ENCODE peak calls at places on chromosomes 2 and 18, in five cellular contexts. T is AG10803, C is dorsolateral prefrontal cortex, V is upper lobe of right lung, U is HL-60. N is an unnamed sample.

GRCh38 chr2:110943070-110943634 is 177.6 kb upstream of the BCL2L11 start:
- DNase-seq in U (no peak), T (no peak), V (no peak), C (no peak), N (no peak)

GRCh38 chr2:187078297-187078696 is 229.3 kb upstream of the ZSWIM2 start:
- DNase-seq in C (no peak), V (no peak), T (peak; percentile 22), U (no peak), N (peak; percentile 41)

GRCh38 chr2:26562811-26563645 is 78.1 kb downstream of the CIB4 start:
- DNase-seq in T (no peak), V (peak; percentile 65), C (peak; percentile 20), U (no peak), N (peak; percentile 61)

GRCh38 chr2:163812926-163813520 is 77.2 kb upstream of the FIGN start:
- DNase-seq in U (no peak), V (no peak), T (no peak), C (no peak), N (peak; percentile 18)

GRCh38 chr2:211397764-211398163 is 841.4 kb downstream of the CPS1 start:
- DNase-seq in U (no peak), T (no peak), C (no peak), V (no peak), N (no peak)

GRCh38 chr2:133970641-133971040 is 283.2 kb upstream of the MGAT5 start:
- DNase-seq in V (no peak), U (no peak), C (no peak), T (no peak), N (no peak)

GRCh38 chr2:231523451-231524266 is 6.6 kb downstream of the NMUR1 start:
- DNase-seq in U (no peak), T (no peak), V (peak; percentile 54), C (no peak), N (no peak)

GRCh38 chr2:241035142-241035817 is 36.9 kb downstream of the SNED1 start:
- DNase-seq in T (no peak), C (peak; percentile 27), U (no peak), V (no peak), N (no peak)

GRCh38 chr2:157336137-157336721 is 10.6 kb upstream of the ERMN start:
- DNase-seq in C (peak; percentile 15), T (peak; percentile 38), U (peak; percentile 25), V (no peak), N (peak; percentile 25)

GRCh38 chr18:74373428-74373827 is 57.8 kb downstream of the C18orf63 start:
- DNase-seq in C (no peak), U (no peak), T (no peak), V (no peak), N (no peak)

GRCh38 chr18:68494802-68495560 is 219.9 kb downstream of the TMX3 start:
- DNase-seq in U (no peak), C (no peak), T (peak; percentile 96), V (no peak), N (peak; percentile 91)

GRCh38 chr2:176297737-176298136 is 28.5 kb downstream of the MTX2 start:
- DNase-seq in C (no peak), U (no peak), V (no peak), T (no peak), N (no peak)

GRCh38 chr2:36695746-36696415 is 626 bp upstream of the VIT start:
- DNase-seq in T (peak; percentile 78), U (peak; percentile 67), V (no peak), C (no peak), N (peak; percentile 56)

GRCh38 chr2:140597836-140598235 is 1533.0 kb downstream of the LRP1B start:
- DNase-seq in T (no peak), V (no peak), U (no peak), C (no peak), N (no peak)

GRCh38 chr2:121479882-121480522 is 50.7 kb upstream of the RNU4ATAC start:
- DNase-seq in V (no peak), T (peak; percentile 86), C (peak; percentile 71), U (no peak), N (peak; percentile 46)

GRCh38 chr2:54424555-54425163 is 31.5 kb upstream of the SPTBN1 start:
- DNase-seq in C (no peak), T (no peak), V (no peak), U (no peak), N (no peak)

GRCh38 chr2:222483513-222484039 is 59.2 kb downstream of the SGPP2 start:
- DNase-seq in C (peak; percentile 51), U (peak; percentile 20), T (no peak), V (no peak), N (no peak)

GRCh38 chr18:46764586-46764985 is 7.7 kb upstream of the ST8SIA5 start:
- DNase-seq in T (no peak), U (no peak), V (no peak), C (peak; percentile 52), N (no peak)

GRCh38 chr2:9027884-9028283 is 24.4 kb upstream of the MBOAT2 start:
- DNase-seq in V (no peak), U (no peak), T (no peak), C (no peak), N (no peak)

GRCh38 chr2:112910219-112910618 is 746 bp upstream of the IL37 start:
- DNase-seq in V (no peak), T (no peak), C (no peak), U (no peak), N (no peak)

DNA sequence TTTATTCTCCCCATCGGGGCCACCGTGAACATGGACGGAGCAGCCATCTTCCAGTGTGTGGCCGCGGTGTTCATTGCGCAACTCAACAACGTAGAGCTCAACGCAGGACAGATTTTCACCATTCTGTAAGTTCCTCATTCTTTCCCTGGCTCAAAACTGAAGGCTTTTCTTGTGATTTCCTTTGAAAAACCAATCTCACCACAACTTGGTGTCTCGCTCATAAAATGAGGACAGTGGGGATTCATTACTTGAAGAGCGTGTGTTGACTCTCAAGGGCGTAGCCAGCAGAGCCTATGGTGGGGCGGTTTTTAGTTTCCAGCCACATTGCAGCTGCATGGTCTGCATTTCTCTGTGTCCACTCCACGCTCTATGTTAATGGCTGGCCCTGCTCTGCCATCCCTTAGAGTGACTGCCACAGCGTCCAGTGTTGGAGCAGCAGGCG is 29.0 kb downstream of the SLC1A4 start:
- DNase-seq in C (no peak), V (peak; percentile 78), U (peak; percentile 92), T (no peak), N (no peak)
- H3K4me3 ChIP-seq in C (no peak overlapping the region), V (no peak overlapping the region), U (no peak overlapping the region), T (no peak overlapping the region), N (no peak overlapping the region)

GRCh38 chr2:18926633-18927524 is 337.5 kb upstream of the NT5C1B start:
- DNase-seq in U (no peak), C (no peak), T (peak; percentile 29), V (no peak), N (no peak)

GRCh38 chr2:18934886-18935285 is 345.5 kb upstream of the NT5C1B start:
- DNase-seq in V (no peak), U (no peak), C (no peak), T (no peak), N (no peak)

GRCh38 chr2:18930977-18931376 is 341.6 kb upstream of the NT5C1B start:
- DNase-seq in T (no peak), U (no peak), V (no peak), C (no peak), N (peak; percentile 45)

GRCh38 chr2:18927525-18928232 is 338.3 kb upstream of the NT5C1B start:
- DNase-seq in C (no peak), U (no peak), T (peak; percentile 30), V (no peak), N (no peak)

DNA sequence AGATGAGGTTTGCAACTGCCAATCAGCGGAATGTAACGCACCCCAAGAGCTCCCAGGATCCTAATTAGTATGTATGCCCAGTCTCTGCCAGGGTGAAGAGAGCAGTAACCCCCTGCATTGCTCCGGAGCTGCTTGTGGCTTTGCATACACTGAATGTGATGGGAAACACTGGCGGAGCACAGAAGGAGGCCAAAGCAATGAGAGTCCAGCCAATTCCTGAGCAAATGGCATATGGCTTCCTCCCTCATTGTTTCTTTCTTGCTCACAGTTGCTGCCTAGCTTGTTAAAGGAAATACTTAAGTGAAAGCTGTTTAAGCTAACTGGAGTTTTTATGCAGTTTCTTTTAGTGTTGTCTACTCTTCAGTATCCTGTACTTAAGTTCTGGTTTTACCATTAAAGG is 343.5 kb upstream of the NT5C1B start:
- DNase-seq in C (peak; percentile 45), U (no peak), T (peak; percentile 37), V (no peak), N (peak; percentile 62)
- TF ChIP-seq CTCF in C (no peak), U (no peak), T (no peak), V (no peak), N (no peak)

DNA sequence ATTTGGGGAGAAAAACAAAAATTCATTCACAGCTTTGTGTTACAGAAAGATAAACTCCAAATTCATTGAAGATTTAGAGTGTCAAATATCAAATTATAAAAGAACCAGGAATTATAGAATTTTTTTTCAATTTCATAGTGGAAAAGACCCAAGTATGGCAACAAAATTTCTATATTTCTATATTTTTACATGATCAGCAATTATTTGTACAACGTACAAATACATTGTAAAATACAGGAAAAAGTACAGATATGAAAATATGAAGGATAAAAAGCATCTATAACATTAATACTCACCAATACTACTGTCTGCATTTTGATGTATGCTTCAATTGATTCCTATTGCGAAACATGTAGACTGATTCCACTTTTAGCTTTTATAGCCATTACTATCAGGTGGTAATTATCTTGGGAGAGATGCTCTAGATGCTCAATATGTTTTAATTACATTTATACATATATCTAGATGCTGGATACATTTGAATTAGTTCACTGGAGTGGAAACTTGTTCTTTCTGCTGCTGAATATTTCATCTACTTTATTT is 4.0 kb downstream of the SH3YL1 start:
- DNase-seq in V (no peak), C (no peak), T (no peak), U (no peak), N (no peak)
- H3K4me3 ChIP-seq in V (no peak overlapping the region), C (no peak overlapping the region), T (no peak overlapping the region), U (no peak overlapping the region), N (no peak overlapping the region)

DNA sequence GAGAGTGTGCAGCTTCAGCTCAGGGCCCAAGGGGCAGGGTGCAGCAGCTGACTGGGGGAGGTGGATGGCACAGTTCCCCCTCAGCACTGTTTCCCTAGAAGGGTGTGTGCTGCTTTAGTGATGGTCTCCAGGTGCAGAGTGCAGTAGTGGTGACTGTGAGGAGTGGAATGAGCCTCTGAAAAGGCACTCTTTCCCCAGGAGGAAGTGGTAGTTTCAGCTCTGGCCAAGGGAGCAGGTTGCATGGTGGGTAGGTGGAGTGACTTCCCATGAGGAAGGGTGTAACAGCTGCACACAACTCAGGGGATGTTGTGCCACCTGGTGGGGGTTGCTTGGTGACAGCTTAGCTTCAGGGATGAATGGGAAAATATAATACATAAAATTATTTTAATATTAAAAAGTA is 251.5 kb upstream of the NXPH2 start:
- DNase-seq in C (no peak), U (peak; percentile 40), V (no peak), T (no peak), N (peak; percentile 17)
- TF ChIP-seq CTCF in C (no peak), U (no peak), V (no peak), T (no peak), N (peak; percentile 35)

GRCh38 chr2:144453039-144453336 is 66.9 kb downstream of the ZEB2 start:
- DNase-seq in C (no peak), V (no peak), U (no peak), T (peak; percentile 48), N (peak; percentile 58)

GRCh38 chr2:144453486-144454158 is 66.3 kb downstream of the ZEB2 start:
- DNase-seq in U (no peak), V (no peak), T (peak; percentile 60), C (no peak), N (no peak)

GRCh38 chr2:144456680-144457079 is 63.2 kb downstream of the ZEB2 start:
- DNase-seq in T (peak; percentile 93), V (no peak), U (peak; percentile 64), C (no peak), N (peak; percentile 73)

GRCh38 chr2:144455979-144456378 is 63.9 kb downstream of the ZEB2 start:
- DNase-seq in V (no peak), U (no peak), T (no peak), C (no peak), N (no peak)

GRCh38 chr2:144454466-144455287 is 65.2 kb downstream of the ZEB2 start:
- DNase-seq in C (no peak), T (no peak), V (no peak), U (no peak), N (no peak)
- H3K4me3 ChIP-seq in C (peak overlapping the region; percentile 35), T (peak overlapping the region; percentile 5), V (no peak overlapping the region), U (no peak overlapping the region), N (no peak overlapping the region)

N was measured in astrocyte of the spinal cord.